ENCODE peak calls at places on chromosomes 13 and 19, in six cellular contexts. One of them, this sample, is unnamed.

GRCh38 chr19:797528-798414 is 519 bp downstream of the PTBP1 start:
- DNase-seq in CD4-positive, alpha-beta T cell: peak; percentile 83
- DNase-seq in ovary: peak; percentile 90
- DNase-seq in neuronal stem cell: peak; percentile 86
- DNase-seq in cardiac muscle cell: peak; percentile 90
- DNase-seq in tibial nerve: peak; percentile 69
- DNase-seq in this sample: peak; percentile 65

GRCh38 chr19:28014821-28015405 is 1198.0 kb downstream of the UQCRFS1 start:
- DNase-seq in cardiac muscle cell: no peak
- DNase-seq in neuronal stem cell: no peak
- DNase-seq in tibial nerve: no peak
- DNase-seq in CD4-positive, alpha-beta T cell: no peak
- DNase-seq in ovary: no peak
- DNase-seq in this sample: no peak

GRCh38 chr19:46994141-46994686 is 25.4 kb upstream of the NPAS1 start:
- DNase-seq in neuronal stem cell: no peak
- DNase-seq in ovary: no peak
- DNase-seq in cardiac muscle cell: no peak
- DNase-seq in CD4-positive, alpha-beta T cell: no peak
- DNase-seq in tibial nerve: no peak
- DNase-seq in this sample: no peak

GRCh38 chr13:23020246-23020843 is 160.4 kb upstream of the SGCG start:
- DNase-seq in neuronal stem cell: peak; percentile 64
- DNase-seq in cardiac muscle cell: peak; percentile 61
- DNase-seq in tibial nerve: peak; percentile 76
- DNase-seq in CD4-positive, alpha-beta T cell: no peak
- DNase-seq in ovary: peak; percentile 51
- DNase-seq in this sample: no peak

GRCh38 chr19:58252102-58252685 is 23.5 kb downstream of the ZNF544 start:
- DNase-seq in neuronal stem cell: no peak
- DNase-seq in ovary: no peak
- DNase-seq in CD4-positive, alpha-beta T cell: no peak
- DNase-seq in cardiac muscle cell: no peak
- DNase-seq in tibial nerve: no peak
- DNase-seq in this sample: no peak

GRCh38 chr19:7598180-7598579 is 2.5 kb downstream of the CAMSAP3 start:
- DNase-seq in cardiac muscle cell: no peak
- DNase-seq in tibial nerve: no peak
- DNase-seq in neuronal stem cell: no peak
- DNase-seq in CD4-positive, alpha-beta T cell: no peak
- DNase-seq in ovary: no peak
- DNase-seq in this sample: no peak

GRCh38 chr13:29782798-29783197 is 67.6 kb downstream of the UBL3 start:
- DNase-seq in ovary: no peak
- DNase-seq in neuronal stem cell: no peak
- DNase-seq in cardiac muscle cell: no peak
- DNase-seq in CD4-positive, alpha-beta T cell: no peak
- DNase-seq in tibial nerve: no peak
- DNase-seq in this sample: no peak

GRCh38 chr13:101838305-101838835 is 385.9 kb downstream of the ITGBL1 start:
- DNase-seq in cardiac muscle cell: no peak
- DNase-seq in tibial nerve: no peak
- DNase-seq in CD4-positive, alpha-beta T cell: no peak
- DNase-seq in neuronal stem cell: no peak
- DNase-seq in ovary: no peak
- DNase-seq in this sample: no peak

GRCh38 chr13:31045621-31046081 is 113.2 kb downstream of the TEX26 start:
- DNase-seq in cardiac muscle cell: no peak
- DNase-seq in tibial nerve: no peak
- DNase-seq in neuronal stem cell: no peak
- DNase-seq in ovary: peak; percentile 63
- DNase-seq in CD4-positive, alpha-beta T cell: peak; percentile 55
- DNase-seq in this sample: no peak

GRCh38 chr19:35959040-35959967 is 23.1 kb downstream of the LRFN3 start:
- DNase-seq in cardiac muscle cell: no peak
- DNase-seq in neuronal stem cell: no peak
- DNase-seq in tibial nerve: no peak
- DNase-seq in ovary: no peak
- DNase-seq in CD4-positive, alpha-beta T cell: peak; percentile 72
- DNase-seq in this sample: peak; percentile 76

GRCh38 chr19:57212109-57212508 is 18.7 kb upstream of the AURKC start:
- DNase-seq in ovary: no peak
- DNase-seq in cardiac muscle cell: no peak
- DNase-seq in neuronal stem cell: no peak
- DNase-seq in tibial nerve: no peak
- DNase-seq in CD4-positive, alpha-beta T cell: no peak
- DNase-seq in this sample: no peak

GRCh38 chr19:20470345-20471119 is 95.0 kb downstream of the ZNF737 start:
- DNase-seq in cardiac muscle cell: peak; percentile 12
- DNase-seq in tibial nerve: no peak
- DNase-seq in ovary: peak; percentile 20
- DNase-seq in neuronal stem cell: no peak
- DNase-seq in CD4-positive, alpha-beta T cell: no peak
- DNase-seq in this sample: no peak

GRCh38 chr19:46069841-46070341 is 29.1 kb upstream of the IGFL4 start:
- DNase-seq in cardiac muscle cell: no peak
- DNase-seq in tibial nerve: no peak
- DNase-seq in CD4-positive, alpha-beta T cell: no peak
- DNase-seq in neuronal stem cell: no peak
- DNase-seq in ovary: no peak
- DNase-seq in this sample: no peak

GRCh38 chr13:56773148-56773547 is 367.6 kb upstream of the PRR20A start:
- DNase-seq in tibial nerve: no peak
- DNase-seq in cardiac muscle cell: no peak
- DNase-seq in neuronal stem cell: no peak
- DNase-seq in ovary: no peak
- DNase-seq in CD4-positive, alpha-beta T cell: no peak
- DNase-seq in this sample: no peak

GRCh38 chr19:970695-971094 is 13.4 kb upstream of the WDR18 start:
- DNase-seq in ovary: no peak
- DNase-seq in CD4-positive, alpha-beta T cell: no peak
- DNase-seq in tibial nerve: no peak
- DNase-seq in cardiac muscle cell: no peak
- DNase-seq in neuronal stem cell: no peak
- DNase-seq in this sample: no peak

GRCh38 chr13:23899555-23899954 is 2.3 kb upstream of the C1QTNF9B start:
- DNase-seq in ovary: peak; percentile 47
- DNase-seq in cardiac muscle cell: peak; percentile 40
- DNase-seq in neuronal stem cell: no peak
- DNase-seq in tibial nerve: peak; percentile 62
- DNase-seq in CD4-positive, alpha-beta T cell: peak; percentile 4
- DNase-seq in this sample: no peak

GRCh38 chr13:58181111-58181510 is 549.6 kb downstream of the PCDH17 start:
- DNase-seq in cardiac muscle cell: no peak
- DNase-seq in CD4-positive, alpha-beta T cell: no peak
- DNase-seq in ovary: no peak
- DNase-seq in neuronal stem cell: no peak
- DNase-seq in tibial nerve: no peak
- DNase-seq in this sample: no peak

GRCh38 chr19:33246729-33247440 is 21.2 kb upstream of the SLC7A10 start:
- DNase-seq in neuronal stem cell: no peak
- DNase-seq in ovary: no peak
- DNase-seq in CD4-positive, alpha-beta T cell: no peak
- DNase-seq in cardiac muscle cell: no peak
- DNase-seq in tibial nerve: no peak
- DNase-seq in this sample: no peak

GRCh38 chr19:10390652-10391286 is 10.4 kb upstream of the TYK2 start:
- DNase-seq in CD4-positive, alpha-beta T cell: peak; percentile 57
- DNase-seq in ovary: peak; percentile 77
- DNase-seq in tibial nerve: peak; percentile 85
- DNase-seq in neuronal stem cell: peak; percentile 68
- DNase-seq in cardiac muscle cell: peak; percentile 77
- DNase-seq in this sample: no peak

DNA sequence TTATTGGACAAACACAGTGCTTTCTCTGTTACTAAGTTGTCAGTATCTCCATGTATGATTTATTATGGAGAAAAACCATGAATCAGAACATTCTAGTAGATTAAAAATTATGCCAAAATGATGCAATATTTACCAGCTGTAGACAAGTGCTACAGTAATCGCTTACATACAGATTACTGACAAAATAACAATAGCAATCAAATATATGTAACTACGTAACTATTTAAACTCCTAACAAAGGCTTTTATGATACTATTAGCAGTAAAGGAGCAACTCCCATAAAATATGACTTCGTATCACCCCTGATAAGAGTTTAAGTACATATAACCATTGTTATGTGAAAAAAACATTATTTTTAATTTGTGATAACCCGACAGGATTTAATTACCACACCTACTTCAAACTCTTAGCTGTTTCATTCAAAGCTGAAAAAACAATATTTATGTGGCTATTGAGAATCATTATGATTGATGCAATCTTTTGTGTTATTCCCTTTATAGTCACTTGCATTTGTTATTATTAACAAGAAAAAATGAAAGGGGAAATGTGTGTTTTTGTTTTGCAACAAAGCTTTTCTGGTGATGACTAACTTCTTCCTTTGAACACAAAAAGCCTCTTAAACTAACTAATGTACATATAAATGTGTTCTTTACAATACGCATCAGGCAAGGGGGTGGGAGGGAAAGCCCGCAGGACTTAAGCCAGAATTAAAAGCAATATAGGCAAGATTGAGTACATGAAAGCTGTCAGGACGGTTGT is 147.4 kb downstream of the ABCC4 start:
- DNase-seq in neuronal stem cell: no peak
- DNase-seq in cardiac muscle cell: no peak
- DNase-seq in ovary: no peak
- DNase-seq in CD4-positive, alpha-beta T cell: no peak
- DNase-seq in tibial nerve: no peak
- DNase-seq in this sample: no peak
- H3K27ac ChIP-seq in neuronal stem cell: no peak overlapping the region
- H3K27ac ChIP-seq in cardiac muscle cell: no peak overlapping the region
- H3K27ac ChIP-seq in ovary: no peak overlapping the region
- H3K27ac ChIP-seq in CD4-positive, alpha-beta T cell: no peak overlapping the region
- H3K27ac ChIP-seq in tibial nerve: no peak overlapping the region
- H3K27ac ChIP-seq in this sample: no peak overlapping the region

GRCh38 chr19:17419491-17420266 is at the start of gene MVB12A:
- DNase-seq in tibial nerve: peak; percentile 92
- DNase-seq in ovary: peak; percentile 98
- DNase-seq in cardiac muscle cell: peak; percentile 98
- DNase-seq in neuronal stem cell: peak; percentile 99
- DNase-seq in CD4-positive, alpha-beta T cell: peak; percentile 91
- DNase-seq in this sample: peak; percentile 97

GRCh38 chr19:17420267-17420924 is 549 bp downstream of the MVB12A start:
- DNase-seq in tibial nerve: peak; percentile 12
- DNase-seq in ovary: peak; percentile 64
- DNase-seq in neuronal stem cell: no peak
- DNase-seq in cardiac muscle cell: peak; percentile 51
- DNase-seq in CD4-positive, alpha-beta T cell: no peak
- DNase-seq in this sample: no peak

GRCh38 chr19:17419154-17419490 is 725 bp upstream of the MVB12A start:
- DNase-seq in tibial nerve: no peak
- DNase-seq in cardiac muscle cell: no peak
- DNase-seq in CD4-positive, alpha-beta T cell: no peak
- DNase-seq in neuronal stem cell: no peak
- DNase-seq in ovary: no peak
- DNase-seq in this sample: no peak

GRCh38 chr19:17421942-17422341 is 2.1 kb downstream of the MVB12A start:
- DNase-seq in cardiac muscle cell: no peak
- DNase-seq in tibial nerve: no peak
- DNase-seq in ovary: no peak
- DNase-seq in CD4-positive, alpha-beta T cell: no peak
- DNase-seq in neuronal stem cell: no peak
- DNase-seq in this sample: no peak

DNA sequence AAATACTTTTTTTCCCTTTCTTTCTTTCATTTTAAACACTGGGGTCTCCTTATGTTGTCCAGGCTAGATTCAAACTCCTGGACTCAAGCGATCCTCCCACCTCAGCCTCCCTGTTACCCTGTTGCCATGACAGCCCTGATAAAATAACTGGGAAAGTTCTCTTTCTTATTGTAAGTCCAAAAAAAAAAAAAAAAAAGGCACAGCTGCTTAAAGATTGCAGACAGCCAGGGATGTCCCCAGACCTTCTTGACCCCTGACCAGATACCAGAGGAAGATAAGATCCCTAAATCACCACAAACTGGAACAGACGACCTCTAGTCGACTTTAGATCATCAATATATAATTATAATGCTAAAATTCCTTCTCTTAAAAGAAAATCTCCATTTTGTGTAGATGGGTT is 1.1 kb upstream of the MVB12A start:
- DNase-seq in neuronal stem cell: no peak
- DNase-seq in tibial nerve: no peak
- DNase-seq in CD4-positive, alpha-beta T cell: no peak
- DNase-seq in cardiac muscle cell: no peak
- DNase-seq in ovary: no peak
- DNase-seq in this sample: no peak
- H3K27ac ChIP-seq in neuronal stem cell: no peak overlapping the region
- H3K27ac ChIP-seq in tibial nerve: no peak overlapping the region
- H3K27ac ChIP-seq in CD4-positive, alpha-beta T cell: no peak overlapping the region
- H3K27ac ChIP-seq in cardiac muscle cell: peak overlapping the region; percentile 90
- H3K27ac ChIP-seq in ovary: no peak overlapping the region
- H3K27ac ChIP-seq in this sample: no peak overlapping the region

GRCh38 chr19:4390862-4391693 is 9.3 kb downstream of the SH3GL1 start:
- DNase-seq in ovary: no peak
- DNase-seq in CD4-positive, alpha-beta T cell: no peak
- DNase-seq in neuronal stem cell: no peak
- DNase-seq in cardiac muscle cell: no peak
- DNase-seq in tibial nerve: no peak
- DNase-seq in this sample: no peak
- H3K27ac ChIP-seq in ovary: peak overlapping the region; percentile 51
- H3K27ac ChIP-seq in CD4-positive, alpha-beta T cell: no peak overlapping the region
- H3K27ac ChIP-seq in neuronal stem cell: peak overlapping the region; percentile 97
- H3K27ac ChIP-seq in cardiac muscle cell: peak overlapping the region; percentile 96
- H3K27ac ChIP-seq in tibial nerve: peak overlapping the region; percentile 81
- H3K27ac ChIP-seq in this sample: peak overlapping the region; percentile 39

GRCh38 chr13:99509477-99509876 is 8.2 kb downstream of the TM9SF2 start:
- DNase-seq in cardiac muscle cell: no peak
- DNase-seq in ovary: no peak
- DNase-seq in CD4-positive, alpha-beta T cell: no peak
- DNase-seq in neuronal stem cell: no peak
- DNase-seq in tibial nerve: no peak
- DNase-seq in this sample: no peak

GRCh38 chr13:99506632-99507031 is 5.4 kb downstream of the TM9SF2 start:
- DNase-seq in cardiac muscle cell: no peak
- DNase-seq in tibial nerve: no peak
- DNase-seq in ovary: no peak
- DNase-seq in neuronal stem cell: no peak
- DNase-seq in CD4-positive, alpha-beta T cell: no peak
- DNase-seq in this sample: no peak

GRCh38 chr13:99507054-99507453 is 5.8 kb downstream of the TM9SF2 start:
- DNase-seq in CD4-positive, alpha-beta T cell: no peak
- DNase-seq in tibial nerve: no peak
- DNase-seq in cardiac muscle cell: no peak
- DNase-seq in neuronal stem cell: no peak
- DNase-seq in ovary: no peak
- DNase-seq in this sample: no peak

GRCh38 chr13:99501952-99502310 is 659 bp downstream of the TM9SF2 start:
- DNase-seq in CD4-positive, alpha-beta T cell: no peak
- DNase-seq in tibial nerve: no peak
- DNase-seq in cardiac muscle cell: peak; percentile 39
- DNase-seq in neuronal stem cell: no peak
- DNase-seq in ovary: peak; percentile 23
- DNase-seq in this sample: no peak

DNA sequence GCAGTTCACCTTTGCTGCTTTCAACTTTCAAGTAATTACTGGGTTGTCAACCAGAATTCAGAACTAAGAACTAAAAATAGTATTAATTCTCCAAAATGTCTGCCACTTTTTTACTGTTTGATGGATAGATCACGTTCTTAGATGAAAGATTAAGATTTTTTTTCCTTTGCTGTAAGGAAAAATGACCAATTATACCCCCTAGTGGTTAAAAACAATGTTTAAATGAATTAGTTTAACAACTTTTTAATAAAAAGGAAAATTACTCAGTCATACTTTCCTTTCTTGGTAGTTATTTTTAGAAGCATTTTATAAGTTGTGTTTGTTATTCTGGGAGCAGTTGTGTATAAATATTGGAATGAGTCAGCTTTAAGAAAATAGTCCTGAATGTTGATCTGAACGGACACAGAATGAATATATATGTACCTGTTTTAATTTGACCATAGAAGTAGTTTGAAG is 4.6 kb downstream of the TM9SF2 start:
- DNase-seq in neuronal stem cell: no peak
- DNase-seq in tibial nerve: no peak
- DNase-seq in CD4-positive, alpha-beta T cell: no peak
- DNase-seq in cardiac muscle cell: no peak
- DNase-seq in ovary: no peak
- DNase-seq in this sample: no peak
- H3K27ac ChIP-seq in neuronal stem cell: no peak overlapping the region
- H3K27ac ChIP-seq in tibial nerve: no peak overlapping the region
- H3K27ac ChIP-seq in CD4-positive, alpha-beta T cell: no peak overlapping the region
- H3K27ac ChIP-seq in cardiac muscle cell: no peak overlapping the region
- H3K27ac ChIP-seq in ovary: no peak overlapping the region
- H3K27ac ChIP-seq in this sample: no peak overlapping the region

This sample was measured in caudate nucleus.